ENCODE peak calls at places on chromosomes 4 and X, in ten cellular contexts. W is activated T-helper 1 cell treated with anti-CD3 and anti-CD28 coated beads, Interleukin-2, amount 50 U/mL, for 16 hours; H is suprapubic skin; T is HEK293T; G is cardiac muscle cell; Q is RCC 7860; N is stromal cell of bone marrow; L is ACHN; U is left cardiac atrium; D is amygdala. O is an unnamed sample.

GRCh38 chr4:1593038-1593417 is 91.1 kb downstream of the FAM53A start:
- DNase-seq in W (no peak), H (peak; percentile 54), T (no peak), G (no peak), Q (no peak), N (no peak), L (no peak), U (peak; percentile 20), D (no peak), O (no peak)

GRCh38 chr4:163382178-163382869 is 38.6 kb downstream of the NPY5R start:
- DNase-seq in W (no peak), H (no peak), T (no peak), G (no peak), Q (no peak), N (no peak), L (no peak), U (no peak), D (no peak), O (no peak)

GRCh38 chrX:40099046-40099968 is 1.5 kb upstream of the BCOR start:
- DNase-seq in W (no peak), H (no peak), T (no peak), G (peak; percentile 71), Q (no peak), N (no peak), L (peak; percentile 41), U (no peak), D (no peak), O (no peak)

GRCh38 chr4:183029365-183029764 is 69.7 kb upstream of the WWC2 start:
- DNase-seq in W (no peak), H (no peak), T (no peak), G (no peak), Q (no peak), N (no peak), L (no peak), U (no peak), D (no peak), O (no peak)

GRCh38 chr4:139537292-139537691 is 18.7 kb downstream of the SETD7 start:
- DNase-seq in W (no peak), H (no peak), T (no peak), G (no peak), Q (no peak), N (no peak), L (no peak), U (no peak), D (no peak), O (no peak)

GRCh38 chrX:132718411-132718810 is 229.6 kb upstream of the MBNL3 start:
- DNase-seq in W (no peak), H (no peak), T (no peak), G (peak; percentile 36), Q (no peak), N (no peak), L (no peak), U (no peak), D (no peak), O (no peak)

GRCh38 chr4:141350122-141350904 is 129.6 kb downstream of the ZNF330 start:
- DNase-seq in W (no peak), H (no peak), T (no peak), G (no peak), Q (peak; percentile 94), N (peak; percentile 31), L (peak; percentile 83), U (no peak), D (no peak), O (peak; percentile 54)

GRCh38 chrX:1222511-1223252 is 10.2 kb upstream of the CRLF2 start:
- DNase-seq in W (no peak), H (peak; percentile 4), T (no peak), G (no peak), Q (no peak), N (peak; percentile 41), L (peak; percentile 8), U (no peak), D (no peak), O (no peak)

GRCh38 chr4:40953253-40954118 is 203.7 kb downstream of the NSUN7 start:
- DNase-seq in W (no peak), H (no peak), T (no peak), G (peak; percentile 50), Q (no peak), N (no peak), L (no peak), U (peak; percentile 53), D (no peak), O (no peak)

GRCh38 chr4:153527690-153528089 is 61.5 kb downstream of the TMEM131L start:
- DNase-seq in W (no peak), H (no peak), T (no peak), G (no peak), Q (no peak), N (no peak), L (no peak), U (no peak), D (no peak), O (no peak)

GRCh38 chr4:137558951-137559350 is 26.7 kb upstream of the PCDH18 start:
- DNase-seq in W (no peak), H (no peak), T (no peak), G (no peak), Q (no peak), N (peak; percentile 68), L (no peak), U (no peak), D (no peak), O (no peak)

GRCh38 chr4:118344801-118345200 is 8.0 kb downstream of the PRSS12 start:
- DNase-seq in W (no peak), H (no peak), T (no peak), G (no peak), Q (no peak), N (no peak), L (no peak), U (no peak), D (no peak), O (no peak)

GRCh38 chr4:1218892-1219552 is 29.9 kb downstream of the CTBP1 start:
- DNase-seq in W (no peak), H (no peak), T (no peak), G (no peak), Q (no peak), N (no peak), L (no peak), U (no peak), D (no peak), O (no peak)

GRCh38 chr4:163166041-163166579 is 580 bp downstream of the NAF1 start:
- DNase-seq in W (peak; percentile 15), H (peak; percentile 76), T (peak; percentile 49), G (peak; percentile 78), Q (no peak), N (no peak), L (peak; percentile 49), U (peak; percentile 55), D (no peak), O (peak; percentile 11)

GRCh38 chr4:165874799-165875371 is 1.8 kb downstream of the TLL1 start:
- DNase-seq in W (no peak), H (no peak), T (peak; percentile 58), G (peak; percentile 38), Q (peak; percentile 70), N (no peak), L (peak; percentile 31), U (peak; percentile 53), D (no peak), O (no peak)

GRCh38 chr4:41640905-41641304 is 102.9 kb downstream of the LIMCH1 start:
- DNase-seq in W (no peak), H (no peak), T (no peak), G (no peak), Q (no peak), N (no peak), L (no peak), U (no peak), D (no peak), O (no peak)

GRCh38 chrX:144586756-144587155 is 660.5 kb upstream of the SPANXN1 start:
- DNase-seq in W (no peak), H (no peak), T (no peak), G (no peak), Q (peak; percentile 40), N (no peak), L (no peak), U (no peak), D (no peak), O (no peak)

GRCh38 chr4:55312491-55313101 is 33.4 kb upstream of the SRD5A3 start:
- DNase-seq in W (no peak), H (peak; percentile 68), T (peak; percentile 36), G (peak; percentile 25), Q (peak; percentile 21), N (peak; percentile 28), L (peak; percentile 27), U (peak; percentile 32), D (no peak), O (peak; percentile 35)

GRCh38 chrX:16484338-16484737 is 165.6 kb upstream of the S100G start:
- DNase-seq in W (no peak), H (no peak), T (no peak), G (no peak), Q (peak; percentile 80), N (peak; percentile 87), L (peak; percentile 60), U (no peak), D (no peak), O (peak; percentile 65)

GRCh38 chr4:16169491-16169890 is 56.8 kb downstream of the TAPT1 start:
- DNase-seq in W (no peak), H (no peak), T (no peak), G (peak; percentile 28), Q (no peak), N (no peak), L (no peak), U (no peak), D (no peak), O (no peak)

GRCh38 chrX:133402042-133402453 is 13.2 kb downstream of the GPC4 start:
- DNase-seq in W (no peak), H (no peak), T (no peak), G (no peak), Q (peak; percentile 3), N (peak; percentile 50), L (no peak), U (no peak), D (no peak), O (no peak)

GRCh38 chr4:48141048-48141447 is 7.0 kb upstream of the TXK start:
- DNase-seq in W (no peak), H (no peak), T (peak; percentile 14), G (peak; percentile 54), Q (peak; percentile 38), N (peak; percentile 23), L (peak; percentile 50), U (no peak), D (no peak), O (no peak)

GRCh38 chr4:150874386-150875226 is 140.5 kb downstream of the LRBA start:
- DNase-seq in W (no peak), H (no peak), T (no peak), G (no peak), Q (peak; percentile 5), N (no peak), L (peak; percentile 78), U (peak; percentile 58), D (no peak), O (no peak)

GRCh38 chr4:90419124-90419711 is 292.0 kb downstream of the CCSER1 start:
- DNase-seq in W (no peak), H (no peak), T (peak; percentile 25), G (peak; percentile 15), Q (peak; percentile 47), N (no peak), L (peak; percentile 60), U (no peak), D (no peak), O (peak; percentile 19)

GRCh38 chrX:119512145-119512800 is 44.0 kb downstream of the SLC25A5 start:
- DNase-seq in W (no peak), H (no peak), T (peak; percentile 89), G (peak; percentile 74), Q (peak; percentile 45), N (peak; percentile 45), L (peak; percentile 65), U (peak; percentile 39), D (no peak), O (peak; percentile 35)

GRCh38 chrX:771536-771935 is 140.9 kb downstream of the SHOX start:
- DNase-seq in W (no peak), H (no peak), T (no peak), G (no peak), Q (no peak), N (no peak), L (no peak), U (no peak), D (no peak), O (no peak)